ENCODE peak calls at places on chromosomes 7 and 10, in five cellular contexts. N is RWPE1; U is lower lobe of right lung; P is neural crest cell; K is CD8-positive, alpha-beta T cell. D is an unnamed sample.

GRCh38 chr10:110802551-110803238 is 69.0 kb upstream of the PDCD4 start:
- DNase-seq in N (no peak), U (peak), P (no peak), K (peak), D (peak)

GRCh38 chr10:46544989-46545791 is 11.3 kb downstream of the GPRIN2 start:
- DNase-seq in N (peak), U (peak), P (no peak), K (no peak), D (peak)

GRCh38 chr10:128071417-128071782 is 54.8 kb downstream of the MKI67 start:
- DNase-seq in N (no peak), U (no peak), P (no peak), K (no peak), D (no peak)

GRCh38 chr10:78045237-78045636 is 11.6 kb downstream of the RPS24 start:
- DNase-seq in N (no peak), U (no peak), P (no peak), K (no peak), D (no peak)

GRCh38 chr7:51079494-51079893 is 237.1 kb downstream of the COBL start:
- DNase-seq in N (peak), U (no peak), P (no peak), K (no peak), D (no peak)

GRCh38 chr7:27166475-27167169 is 1.3 kb upstream of the HOXA9 start:
- DNase-seq in N (no peak), U (peak), P (no peak), K (no peak), D (no peak)

GRCh38 chr10:101512741-101513140 is 75.3 kb downstream of the POLL start:
- DNase-seq in N (peak), U (no peak), P (no peak), K (no peak), D (no peak)

GRCh38 chr7:5630670-5631069 is 150.8 kb downstream of the RNF216 start:
- DNase-seq in N (no peak), U (no peak), P (no peak), K (peak), D (no peak)

GRCh38 chr10:110208614-110209398 is 1.4 kb downstream of the MXI1 start:
- DNase-seq in N (peak), U (no peak), P (no peak), K (peak), D (no peak)

GRCh38 chr7:43248961-43249807 is 136.7 kb downstream of the HECW1 start:
- DNase-seq in N (no peak), U (peak), P (no peak), K (no peak), D (peak)

DNA sequence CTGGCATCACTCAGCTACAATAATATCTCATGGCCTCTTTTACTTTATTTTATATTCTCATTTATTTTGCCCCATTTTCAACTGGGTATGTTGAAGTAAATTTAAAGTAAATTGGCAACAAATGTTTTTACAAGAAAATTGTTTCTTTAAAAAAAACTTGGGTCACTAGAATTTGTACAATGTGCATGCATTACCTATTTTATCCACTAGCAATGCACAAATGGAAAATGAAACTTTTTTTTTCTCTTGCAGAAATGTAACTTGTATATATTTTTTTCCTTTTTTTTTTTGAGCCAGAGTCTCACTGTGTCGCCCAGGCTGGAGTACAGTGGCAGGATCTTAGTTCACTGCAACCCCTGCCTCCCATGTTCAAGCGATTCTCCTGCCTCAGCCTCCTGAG is 10.3 kb upstream of the H2AZ2 start:
- DNase-seq in N (no peak), U (no peak), P (no peak), K (no peak), D (no peak)
- TF ChIP-seq CTCF in N (peak), U (no peak), P (peak), K (peak), D (peak)

GRCh38 chr7:142482899-142483658 is 225.2 kb upstream of the PRSS58 start:
- DNase-seq in N (peak), U (no peak), P (peak), K (peak), D (peak)

GRCh38 chr7:142477079-142477651 is 219.3 kb upstream of the PRSS58 start:
- DNase-seq in N (no peak), U (no peak), P (no peak), K (no peak), D (no peak)

GRCh38 chr7:142476077-142476476 is 218.2 kb upstream of the PRSS58 start:
- DNase-seq in N (no peak), U (no peak), P (no peak), K (no peak), D (no peak)

GRCh38 chr7:142481548-142481947 is 223.7 kb upstream of the PRSS58 start:
- DNase-seq in N (no peak), U (no peak), P (no peak), K (no peak), D (no peak)

DNA sequence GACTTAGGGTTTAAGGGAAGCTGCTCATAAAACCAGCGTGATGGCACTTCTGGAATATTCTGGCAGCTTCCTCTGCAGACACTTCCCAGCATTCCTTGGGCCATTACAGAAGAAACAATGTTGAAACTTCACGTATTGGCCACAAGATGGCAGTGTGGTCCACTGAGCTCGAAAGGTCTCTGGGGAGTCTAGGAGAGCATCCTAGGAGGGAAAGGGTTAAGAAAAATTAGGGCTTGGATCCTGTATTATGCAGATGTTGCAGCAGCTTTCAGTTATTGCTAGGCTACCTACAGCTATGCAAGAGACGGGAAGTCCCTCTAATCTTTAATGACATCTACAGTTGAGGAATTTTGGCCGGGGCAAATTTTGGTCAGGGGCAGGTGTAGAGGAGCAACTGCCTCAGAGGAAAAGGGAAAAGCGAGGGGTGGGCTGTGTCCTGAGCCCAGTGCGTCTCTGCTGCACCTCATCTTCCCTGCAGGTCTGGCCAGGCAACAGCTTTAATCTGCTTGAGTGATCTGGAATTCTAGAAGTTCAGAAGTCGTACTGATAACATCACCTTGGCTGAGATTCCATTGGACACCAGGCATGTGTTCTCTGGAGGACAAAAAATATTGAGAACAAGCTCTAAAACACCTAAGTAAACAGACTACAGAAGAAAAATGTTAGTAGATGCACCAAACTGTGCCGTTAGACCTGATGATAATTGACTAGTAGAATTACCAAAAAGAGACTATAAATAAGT is 220.8 kb upstream of the PRSS58 start:
- DNase-seq in N (peak), U (no peak), P (no peak), K (peak), D (peak)
- TF ChIP-seq CTCF in N (peak), U (peak), P (peak), K (peak), D (no peak)

GRCh38 chr10:48773580-48773979 is 88.9 kb downstream of the WDFY4 start:
- DNase-seq in N (no peak), U (no peak), P (no peak), K (no peak), D (no peak)
- TF ChIP-seq CTCF in N (no peak), U (no peak), P (no peak), K (no peak), D (no peak)

GRCh38 chr7:87759511-87759910 is 116.6 kb downstream of the SLC25A40 start:
- DNase-seq in N (no peak), U (no peak), P (no peak), K (no peak), D (no peak)
- TF ChIP-seq CTCF in N (no peak), U (no peak), P (no peak), K (no peak), D (no peak)

DNA sequence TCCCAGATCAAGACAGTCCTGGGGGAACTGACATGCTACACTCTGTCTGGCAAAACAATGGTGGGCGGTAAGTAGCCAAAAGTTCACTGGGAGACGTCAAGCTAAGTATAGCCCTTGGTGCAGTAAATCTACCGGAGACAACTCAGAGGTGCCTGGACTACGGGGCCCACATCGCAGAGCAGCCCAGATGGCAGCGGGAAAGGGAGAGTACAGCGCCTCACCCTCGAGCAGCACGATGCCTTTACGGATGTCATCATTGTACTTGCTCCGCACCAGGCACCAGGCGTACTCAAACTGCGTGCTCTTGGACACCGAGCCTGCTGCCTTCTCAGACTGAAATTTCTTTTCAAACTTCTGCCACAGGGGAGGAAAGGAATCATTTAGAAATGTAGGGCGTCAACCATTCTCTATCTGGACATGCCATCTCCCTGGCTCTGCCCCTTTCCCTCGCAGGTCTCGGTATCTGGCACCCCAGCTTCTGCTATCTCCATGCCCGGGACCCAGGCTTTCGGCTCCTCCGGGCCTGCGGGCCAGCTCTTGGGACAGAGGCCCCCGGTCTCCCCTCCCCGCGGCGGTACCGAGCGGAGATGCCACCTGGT is 996 bp downstream of the FIS1 start:
- DNase-seq in N (no peak), U (no peak), P (no peak), K (no peak), D (no peak)
- TF ChIP-seq CTCF in N (peak), U (no peak), P (no peak), K (no peak), D (no peak)

GRCh38 chr7:45872116-45873034 is 507 bp downstream of the CCDC201 start:
- DNase-seq in N (no peak), U (no peak), P (no peak), K (no peak), D (peak)
- TF ChIP-seq CTCF in N (peak), U (peak), P (peak), K (no peak), D (peak)

DNA sequence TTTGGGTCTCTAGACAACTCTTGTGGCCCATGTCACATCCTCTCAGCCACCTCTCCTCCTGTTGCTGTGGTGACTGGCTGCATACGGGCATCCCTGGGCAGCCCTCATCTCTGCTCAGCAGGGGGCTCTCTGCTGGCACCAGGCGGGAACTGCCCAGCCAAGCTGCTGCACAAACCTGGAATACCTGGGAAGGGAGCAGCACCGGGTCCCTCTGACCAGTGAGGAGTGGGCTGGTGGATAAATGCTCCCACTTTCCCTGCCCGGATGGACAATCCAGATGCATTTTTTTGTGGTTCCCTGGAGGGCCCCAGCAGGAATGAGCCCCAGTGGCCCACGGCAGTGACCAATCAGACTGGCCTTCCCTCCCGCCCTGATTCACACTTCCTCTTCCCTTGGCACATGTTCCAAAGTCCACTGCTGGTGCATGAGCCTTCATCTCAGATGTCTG is 21.9 kb downstream of the GRID1 start:
- DNase-seq in N (no peak), U (peak), P (no peak), K (no peak), D (peak)
- TF ChIP-seq CTCF in N (no peak), U (no peak), P (no peak), K (no peak), D (no peak)

D was measured in Calu3.